ENCODE peak calls at places on chromosome 15, in six cellular contexts. One of them, this sample, is unnamed.

GRCh38 chr15:31799711-31800321 is 230.5 kb upstream of the CHRNA7 start:
- DNase-seq in T-cell: no peak
- DNase-seq in NCI-H2171: no peak
- DNase-seq in Kasumi-1: no peak
- DNase-seq in activated CD4-positive, CD25-positive, alpha-beta regulatory T cell: no peak
- DNase-seq in left cardiac atrium: peak
- DNase-seq in this sample: no peak

GRCh38 chr15:77163806-77164384 is 93.0 kb upstream of the TSPAN3 start:
- DNase-seq in T-cell: no peak
- DNase-seq in NCI-H2171: no peak
- DNase-seq in Kasumi-1: no peak
- DNase-seq in activated CD4-positive, CD25-positive, alpha-beta regulatory T cell: no peak
- DNase-seq in left cardiac atrium: no peak
- DNase-seq in this sample: no peak

GRCh38 chr15:99486371-99487336 is 79.1 kb upstream of the MEF2A start:
- DNase-seq in T-cell: no peak
- DNase-seq in NCI-H2171: peak
- DNase-seq in Kasumi-1: no peak
- DNase-seq in activated CD4-positive, CD25-positive, alpha-beta regulatory T cell: no peak
- DNase-seq in left cardiac atrium: peak
- DNase-seq in this sample: no peak

GRCh38 chr15:25415217-25415616 is 23.6 kb downstream of the UBE3A start:
- DNase-seq in T-cell: no peak
- DNase-seq in NCI-H2171: no peak
- DNase-seq in Kasumi-1: no peak
- DNase-seq in activated CD4-positive, CD25-positive, alpha-beta regulatory T cell: no peak
- DNase-seq in left cardiac atrium: no peak
- DNase-seq in this sample: no peak

GRCh38 chr15:62241135-62241770 is 76.2 kb upstream of the C2CD4B start:
- DNase-seq in T-cell: no peak
- DNase-seq in NCI-H2171: no peak
- DNase-seq in Kasumi-1: no peak
- DNase-seq in activated CD4-positive, CD25-positive, alpha-beta regulatory T cell: no peak
- DNase-seq in left cardiac atrium: no peak
- DNase-seq in this sample: no peak

GRCh38 chr15:84833447-84833846 is 16.3 kb downstream of the ALPK3 start:
- DNase-seq in T-cell: no peak
- DNase-seq in NCI-H2171: no peak
- DNase-seq in Kasumi-1: no peak
- DNase-seq in activated CD4-positive, CD25-positive, alpha-beta regulatory T cell: no peak
- DNase-seq in left cardiac atrium: no peak
- DNase-seq in this sample: no peak

GRCh38 chr15:37740623-37741141 is 193.8 kb upstream of the TMCO5A start:
- DNase-seq in T-cell: no peak
- DNase-seq in NCI-H2171: no peak
- DNase-seq in Kasumi-1: no peak
- DNase-seq in activated CD4-positive, CD25-positive, alpha-beta regulatory T cell: no peak
- DNase-seq in left cardiac atrium: no peak
- DNase-seq in this sample: no peak

GRCh38 chr15:74392402-74392876 is 25.0 kb upstream of the CYP11A1 start:
- DNase-seq in T-cell: no peak
- DNase-seq in NCI-H2171: no peak
- DNase-seq in Kasumi-1: no peak
- DNase-seq in activated CD4-positive, CD25-positive, alpha-beta regulatory T cell: no peak
- DNase-seq in left cardiac atrium: no peak
- DNase-seq in this sample: no peak

GRCh38 chr15:70714575-70714974 is 48.8 kb downstream of the UACA start:
- DNase-seq in T-cell: no peak
- DNase-seq in NCI-H2171: no peak
- DNase-seq in Kasumi-1: no peak
- DNase-seq in activated CD4-positive, CD25-positive, alpha-beta regulatory T cell: no peak
- DNase-seq in left cardiac atrium: no peak
- DNase-seq in this sample: no peak

GRCh38 chr15:68107142-68107541 is 53.0 kb downstream of the PIAS1 start:
- DNase-seq in T-cell: no peak
- DNase-seq in NCI-H2171: no peak
- DNase-seq in Kasumi-1: no peak
- DNase-seq in activated CD4-positive, CD25-positive, alpha-beta regulatory T cell: no peak
- DNase-seq in left cardiac atrium: no peak
- DNase-seq in this sample: peak

GRCh38 chr15:38389924-38390542 is 63.9 kb upstream of the FAM98B start:
- DNase-seq in T-cell: peak
- DNase-seq in NCI-H2171: no peak
- DNase-seq in Kasumi-1: peak
- DNase-seq in activated CD4-positive, CD25-positive, alpha-beta regulatory T cell: peak
- DNase-seq in left cardiac atrium: peak
- DNase-seq in this sample: peak

GRCh38 chr15:93302080-93302765 is 213.2 kb upstream of the RGMA start:
- DNase-seq in T-cell: no peak
- DNase-seq in NCI-H2171: no peak
- DNase-seq in Kasumi-1: no peak
- DNase-seq in activated CD4-positive, CD25-positive, alpha-beta regulatory T cell: no peak
- DNase-seq in left cardiac atrium: no peak
- DNase-seq in this sample: no peak

GRCh38 chr15:59300618-59301139 is 72.0 kb downstream of the MYO1E start:
- DNase-seq in T-cell: no peak
- DNase-seq in NCI-H2171: peak
- DNase-seq in Kasumi-1: no peak
- DNase-seq in activated CD4-positive, CD25-positive, alpha-beta regulatory T cell: no peak
- DNase-seq in left cardiac atrium: peak
- DNase-seq in this sample: no peak

GRCh38 chr15:68149059-68149458 is 56.1 kb downstream of the CALML4 start:
- DNase-seq in T-cell: no peak
- DNase-seq in NCI-H2171: no peak
- DNase-seq in Kasumi-1: no peak
- DNase-seq in activated CD4-positive, CD25-positive, alpha-beta regulatory T cell: no peak
- DNase-seq in left cardiac atrium: no peak
- DNase-seq in this sample: no peak

GRCh38 chr15:85579011-85579701 is 198.8 kb downstream of the AKAP13 start:
- DNase-seq in T-cell: no peak
- DNase-seq in NCI-H2171: no peak
- DNase-seq in Kasumi-1: peak
- DNase-seq in activated CD4-positive, CD25-positive, alpha-beta regulatory T cell: no peak
- DNase-seq in left cardiac atrium: peak
- DNase-seq in this sample: no peak

GRCh38 chr15:68511073-68511991 is 67.5 kb upstream of the CORO2B start:
- DNase-seq in T-cell: no peak
- DNase-seq in NCI-H2171: no peak
- DNase-seq in Kasumi-1: no peak
- DNase-seq in activated CD4-positive, CD25-positive, alpha-beta regulatory T cell: no peak
- DNase-seq in left cardiac atrium: peak
- DNase-seq in this sample: no peak

GRCh38 chr15:33011976-33012375 is 182.5 kb downstream of the FMN1 start:
- DNase-seq in T-cell: no peak
- DNase-seq in NCI-H2171: no peak
- DNase-seq in Kasumi-1: no peak
- DNase-seq in activated CD4-positive, CD25-positive, alpha-beta regulatory T cell: no peak
- DNase-seq in left cardiac atrium: no peak
- DNase-seq in this sample: no peak

GRCh38 chr15:70956196-70956595 is 63.6 kb downstream of the LRRC49 start:
- DNase-seq in T-cell: no peak
- DNase-seq in NCI-H2171: no peak
- DNase-seq in Kasumi-1: no peak
- DNase-seq in activated CD4-positive, CD25-positive, alpha-beta regulatory T cell: no peak
- DNase-seq in left cardiac atrium: no peak
- DNase-seq in this sample: no peak

GRCh38 chr15:79475312-79475711 is 43.2 kb downstream of the MINAR1 start:
- DNase-seq in T-cell: no peak
- DNase-seq in NCI-H2171: no peak
- DNase-seq in Kasumi-1: no peak
- DNase-seq in activated CD4-positive, CD25-positive, alpha-beta regulatory T cell: no peak
- DNase-seq in left cardiac atrium: no peak
- DNase-seq in this sample: no peak

GRCh38 chr15:48966595-48967301 is 3.0 kb upstream of the SHC4 start:
- DNase-seq in T-cell: peak
- DNase-seq in NCI-H2171: no peak
- DNase-seq in Kasumi-1: peak
- DNase-seq in activated CD4-positive, CD25-positive, alpha-beta regulatory T cell: no peak
- DNase-seq in left cardiac atrium: no peak
- DNase-seq in this sample: no peak

GRCh38 chr15:93213281-93213680 is 124.3 kb upstream of the RGMA start:
- DNase-seq in T-cell: no peak
- DNase-seq in NCI-H2171: no peak
- DNase-seq in Kasumi-1: no peak
- DNase-seq in activated CD4-positive, CD25-positive, alpha-beta regulatory T cell: no peak
- DNase-seq in left cardiac atrium: peak
- DNase-seq in this sample: no peak

GRCh38 chr15:48865387-48866079 is 12.4 kb upstream of the EID1 start:
- DNase-seq in T-cell: no peak
- DNase-seq in NCI-H2171: no peak
- DNase-seq in Kasumi-1: no peak
- DNase-seq in activated CD4-positive, CD25-positive, alpha-beta regulatory T cell: no peak
- DNase-seq in left cardiac atrium: no peak
- DNase-seq in this sample: no peak

GRCh38 chr15:76217867-76218217 is 93.4 kb downstream of the ETFA start:
- DNase-seq in T-cell: no peak
- DNase-seq in NCI-H2171: no peak
- DNase-seq in Kasumi-1: no peak
- DNase-seq in activated CD4-positive, CD25-positive, alpha-beta regulatory T cell: no peak
- DNase-seq in left cardiac atrium: no peak
- DNase-seq in this sample: no peak